ENCODE peak calls at places on chromosomes 16 and 17, in five cellular contexts. O, P, M, X and F are unnamed samples.

GRCh38 chr16:49834496-49835009 is 21.4 kb downstream of the ZNF423 start:
- DNase-seq in O (peak), P (peak), M (no peak), X (peak), F (peak)

GRCh38 chr17:78041401-78042179 is 83.1 kb downstream of the TNRC6C start:
- DNase-seq in O (no peak), P (no peak), M (no peak), X (no peak), F (no peak)

GRCh38 chr17:6506679-6507231 is 49.6 kb downstream of the PITPNM3 start:
- DNase-seq in O (no peak), P (peak), M (no peak), X (peak), F (no peak)

GRCh38 chr17:44556114-44556853 is 1.0 kb upstream of the FZD2 start:
- DNase-seq in O (peak), P (peak), M (peak), X (peak), F (peak)

GRCh38 chr16:14309001-14309886 is 238.1 kb downstream of the MRTFB start:
- DNase-seq in O (no peak), P (no peak), M (no peak), X (no peak), F (no peak)

GRCh38 chr16:68636064-68636551 is 9.0 kb upstream of the CDH3 start:
- DNase-seq in O (no peak), P (no peak), M (no peak), X (peak), F (no peak)

GRCh38 chr16:17342031-17342430 is 128.7 kb downstream of the XYLT1 start:
- DNase-seq in O (no peak), P (no peak), M (no peak), X (no peak), F (no peak)

GRCh38 chr16:13435415-13435814 is 484.5 kb upstream of the ERCC4 start:
- DNase-seq in O (no peak), P (no peak), M (no peak), X (no peak), F (no peak)

GRCh38 chr17:80742091-80742490 is 197.5 kb downstream of the RPTOR start:
- DNase-seq in O (no peak), P (no peak), M (no peak), X (no peak), F (no peak)